ENCODE peak calls at places on chromosomes 13 and 19, in six cellular contexts. One of them, this sample, is unnamed.

GRCh38 chr19:30498707-30499106 is 126.5 kb downstream of the ZNF536 start:
- DNase-seq in neuronal stem cell: no peak
- DNase-seq in IMR-90: no peak
- DNase-seq in mesenchymal stem cell: no peak
- DNase-seq in mesendoderm: peak
- DNase-seq in H1: peak
- DNase-seq in this sample: no peak

GRCh38 chr19:53511933-53512374 is 26.0 kb upstream of the ZNF331 start:
- DNase-seq in neuronal stem cell: peak
- DNase-seq in IMR-90: peak
- DNase-seq in mesenchymal stem cell: peak
- DNase-seq in mesendoderm: peak
- DNase-seq in H1: peak
- DNase-seq in this sample: peak

GRCh38 chr13:80217614-80218456 is 123.1 kb downstream of the SPRY2 start:
- DNase-seq in neuronal stem cell: peak
- DNase-seq in IMR-90: peak
- DNase-seq in mesenchymal stem cell: no peak
- DNase-seq in mesendoderm: peak
- DNase-seq in H1: no peak
- DNase-seq in this sample: peak

GRCh38 chr19:46081928-46082727 is 41.3 kb upstream of the IGFL4 start:
- DNase-seq in neuronal stem cell: peak
- DNase-seq in IMR-90: peak
- DNase-seq in mesenchymal stem cell: peak
- DNase-seq in mesendoderm: peak
- DNase-seq in H1: no peak
- DNase-seq in this sample: peak

GRCh38 chr19:3670796-3671679 is 29.2 kb downstream of the PIP5K1C start:
- DNase-seq in neuronal stem cell: no peak
- DNase-seq in IMR-90: peak
- DNase-seq in mesenchymal stem cell: peak
- DNase-seq in mesendoderm: no peak
- DNase-seq in H1: no peak
- DNase-seq in this sample: no peak

GRCh38 chr13:109879338-109879737 is 93.0 kb upstream of the IRS2 start:
- DNase-seq in neuronal stem cell: no peak
- DNase-seq in IMR-90: no peak
- DNase-seq in mesenchymal stem cell: no peak
- DNase-seq in mesendoderm: no peak
- DNase-seq in H1: no peak
- DNase-seq in this sample: no peak

GRCh38 chr13:23918208-23918607 is 20.9 kb upstream of the C1QTNF9B start:
- DNase-seq in neuronal stem cell: no peak
- DNase-seq in IMR-90: peak
- DNase-seq in mesenchymal stem cell: no peak
- DNase-seq in mesendoderm: no peak
- DNase-seq in H1: no peak
- DNase-seq in this sample: no peak

GRCh38 chr13:50911937-50912624 is 2.5 kb downstream of the RNASEH2B start:
- DNase-seq in neuronal stem cell: peak
- DNase-seq in IMR-90: peak
- DNase-seq in mesenchymal stem cell: peak
- DNase-seq in mesendoderm: peak
- DNase-seq in H1: peak
- DNase-seq in this sample: peak

GRCh38 chr13:41917641-41918040 is 43.3 kb downstream of the VWA8 start:
- DNase-seq in neuronal stem cell: no peak
- DNase-seq in IMR-90: peak
- DNase-seq in mesenchymal stem cell: peak
- DNase-seq in mesendoderm: no peak
- DNase-seq in H1: no peak
- DNase-seq in this sample: no peak

GRCh38 chr13:91357613-91358383 is 10.3 kb downstream of the MIR17HG start:
- DNase-seq in neuronal stem cell: no peak
- DNase-seq in IMR-90: no peak
- DNase-seq in mesenchymal stem cell: no peak
- DNase-seq in mesendoderm: no peak
- DNase-seq in H1: no peak
- DNase-seq in this sample: no peak

GRCh38 chr19:6470173-6470572 is 6.1 kb downstream of the CRB3 start:
- DNase-seq in neuronal stem cell: no peak
- DNase-seq in IMR-90: no peak
- DNase-seq in mesenchymal stem cell: no peak
- DNase-seq in mesendoderm: no peak
- DNase-seq in H1: no peak
- DNase-seq in this sample: no peak

GRCh38 chr13:52104624-52105023 is 24.2 kb downstream of the NEK5 start:
- DNase-seq in neuronal stem cell: no peak
- DNase-seq in IMR-90: peak
- DNase-seq in mesenchymal stem cell: no peak
- DNase-seq in mesendoderm: no peak
- DNase-seq in H1: no peak
- DNase-seq in this sample: no peak

GRCh38 chr19:21586341-21587116 is 81.1 kb downstream of the ZNF429 start:
- DNase-seq in neuronal stem cell: no peak
- DNase-seq in IMR-90: no peak
- DNase-seq in mesenchymal stem cell: no peak
- DNase-seq in mesendoderm: peak
- DNase-seq in H1: peak
- DNase-seq in this sample: no peak

GRCh38 chr13:101654916-101655315 is 202.4 kb downstream of the ITGBL1 start:
- DNase-seq in neuronal stem cell: no peak
- DNase-seq in IMR-90: peak
- DNase-seq in mesenchymal stem cell: no peak
- DNase-seq in mesendoderm: no peak
- DNase-seq in H1: no peak
- DNase-seq in this sample: no peak

GRCh38 chr13:40319699-40320586 is 346.5 kb downstream of the FOXO1 start:
- DNase-seq in neuronal stem cell: no peak
- DNase-seq in IMR-90: no peak
- DNase-seq in mesenchymal stem cell: no peak
- DNase-seq in mesendoderm: no peak
- DNase-seq in H1: no peak
- DNase-seq in this sample: no peak

GRCh38 chr13:20498129-20498528 is 27.5 kb downstream of the CRYL1 start:
- DNase-seq in neuronal stem cell: no peak
- DNase-seq in IMR-90: no peak
- DNase-seq in mesenchymal stem cell: no peak
- DNase-seq in mesendoderm: no peak
- DNase-seq in H1: no peak
- DNase-seq in this sample: no peak

GRCh38 chr19:11538232-11539036 is at the start of gene CNN1:
- DNase-seq in neuronal stem cell: no peak
- DNase-seq in IMR-90: peak
- DNase-seq in mesenchymal stem cell: peak
- DNase-seq in mesendoderm: peak
- DNase-seq in H1: peak
- DNase-seq in this sample: no peak

GRCh38 chr13:98490195-98490771 is 86.6 kb downstream of the STK24 start:
- DNase-seq in neuronal stem cell: no peak
- DNase-seq in IMR-90: no peak
- DNase-seq in mesenchymal stem cell: no peak
- DNase-seq in mesendoderm: no peak
- DNase-seq in H1: no peak
- DNase-seq in this sample: no peak

GRCh38 chr19:16588089-16588823 is 16.0 kb upstream of the SLC35E1 start:
- DNase-seq in neuronal stem cell: no peak
- DNase-seq in IMR-90: peak
- DNase-seq in mesenchymal stem cell: no peak
- DNase-seq in mesendoderm: no peak
- DNase-seq in H1: no peak
- DNase-seq in this sample: peak

GRCh38 chr19:10432736-10433130 is 12.4 kb downstream of the PDE4A start:
- DNase-seq in neuronal stem cell: no peak
- DNase-seq in IMR-90: no peak
- DNase-seq in mesenchymal stem cell: no peak
- DNase-seq in mesendoderm: no peak
- DNase-seq in H1: no peak
- DNase-seq in this sample: no peak
- H3K4me3 ChIP-seq in neuronal stem cell: no peak
- H3K4me3 ChIP-seq in IMR-90: no peak
- H3K4me3 ChIP-seq in mesenchymal stem cell: peak
- H3K4me3 ChIP-seq in mesendoderm: no peak
- H3K4me3 ChIP-seq in H1: no peak
- H3K4me3 ChIP-seq in this sample: no peak

GRCh38 chr13:35165205-35165604 is 223.1 kb downstream of the NBEA start:
- DNase-seq in neuronal stem cell: peak
- DNase-seq in IMR-90: no peak
- DNase-seq in mesenchymal stem cell: no peak
- DNase-seq in mesendoderm: peak
- DNase-seq in H1: no peak
- DNase-seq in this sample: no peak

GRCh38 chr13:35164324-35164932 is 222.4 kb downstream of the NBEA start:
- DNase-seq in neuronal stem cell: peak
- DNase-seq in IMR-90: peak
- DNase-seq in mesenchymal stem cell: peak
- DNase-seq in mesendoderm: peak
- DNase-seq in H1: no peak
- DNase-seq in this sample: no peak

GRCh38 chr13:35160921-35161320 is 218.9 kb downstream of the NBEA start:
- DNase-seq in neuronal stem cell: no peak
- DNase-seq in IMR-90: no peak
- DNase-seq in mesenchymal stem cell: no peak
- DNase-seq in mesendoderm: no peak
- DNase-seq in H1: no peak
- DNase-seq in this sample: no peak

GRCh38 chr13:35162420-35162819 is 220.3 kb downstream of the NBEA start:
- DNase-seq in neuronal stem cell: no peak
- DNase-seq in IMR-90: no peak
- DNase-seq in mesenchymal stem cell: no peak
- DNase-seq in mesendoderm: no peak
- DNase-seq in H1: no peak
- DNase-seq in this sample: no peak

GRCh38 chr13:35163674-35164073 is 221.6 kb downstream of the NBEA start:
- DNase-seq in neuronal stem cell: no peak
- DNase-seq in IMR-90: no peak
- DNase-seq in mesenchymal stem cell: no peak
- DNase-seq in mesendoderm: no peak
- DNase-seq in H1: no peak
- DNase-seq in this sample: no peak
- H2AK5ac ChIP-seq in neuronal stem cell: no peak
- H2AK5ac ChIP-seq in IMR-90: no peak
- H2AK5ac ChIP-seq in mesenchymal stem cell: no peak
- H2AK5ac ChIP-seq in mesendoderm: no peak
- H2AK5ac ChIP-seq in H1: no peak
- H2AK5ac ChIP-seq in this sample: no peak

DNA sequence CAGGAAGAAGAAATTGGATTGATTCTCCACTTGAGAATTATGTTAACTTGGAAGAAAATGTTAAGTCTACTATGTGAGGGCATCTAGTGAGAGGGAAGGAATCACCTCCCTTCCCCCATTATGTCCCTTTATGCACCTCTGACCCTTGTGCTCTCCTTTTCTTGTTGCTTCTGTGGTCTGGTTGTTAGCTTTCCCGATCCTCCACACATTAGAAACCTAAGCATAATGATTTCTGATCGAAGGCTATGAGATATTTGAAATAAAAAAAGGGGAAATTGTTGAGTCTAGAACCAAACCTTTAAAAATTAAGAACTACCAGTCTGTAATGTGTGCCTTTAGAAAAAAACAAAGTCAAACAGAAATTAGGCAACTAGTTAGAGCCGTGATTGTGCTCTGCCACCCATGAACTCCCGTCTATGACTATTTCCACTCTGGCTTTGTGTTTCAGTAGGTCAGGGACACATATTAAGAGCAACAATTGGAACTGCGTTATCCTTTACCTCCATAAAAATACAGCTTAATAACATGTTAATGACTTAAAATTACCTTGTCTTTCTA is 463 bp upstream of the GPC6 start:
- DNase-seq in neuronal stem cell: peak
- DNase-seq in IMR-90: no peak
- DNase-seq in mesenchymal stem cell: no peak
- DNase-seq in mesendoderm: peak
- DNase-seq in H1: no peak
- DNase-seq in this sample: no peak
- H3K4me3 ChIP-seq in neuronal stem cell: peak
- H3K4me3 ChIP-seq in IMR-90: peak
- H3K4me3 ChIP-seq in mesenchymal stem cell: peak
- H3K4me3 ChIP-seq in mesendoderm: peak
- H3K4me3 ChIP-seq in H1: peak
- H3K4me3 ChIP-seq in this sample: no peak

GRCh38 chr19:47109541-47110375 is 3.8 kb downstream of the ZC3H4 start:
- DNase-seq in neuronal stem cell: no peak
- DNase-seq in IMR-90: peak
- DNase-seq in mesenchymal stem cell: peak
- DNase-seq in mesendoderm: peak
- DNase-seq in H1: no peak
- DNase-seq in this sample: no peak
- H2AK5ac ChIP-seq in neuronal stem cell: no peak
- H2AK5ac ChIP-seq in IMR-90: peak
- H2AK5ac ChIP-seq in mesenchymal stem cell: peak
- H2AK5ac ChIP-seq in mesendoderm: peak
- H2AK5ac ChIP-seq in H1: peak
- H2AK5ac ChIP-seq in this sample: no peak

GRCh38 chr19:48962029-48962848 is 2.9 kb upstream of the FTL start:
- DNase-seq in neuronal stem cell: no peak
- DNase-seq in IMR-90: no peak
- DNase-seq in mesenchymal stem cell: peak
- DNase-seq in mesendoderm: peak
- DNase-seq in H1: peak
- DNase-seq in this sample: peak
- H3K4me3 ChIP-seq in neuronal stem cell: no peak
- H3K4me3 ChIP-seq in IMR-90: no peak
- H3K4me3 ChIP-seq in mesenchymal stem cell: no peak
- H3K4me3 ChIP-seq in mesendoderm: no peak
- H3K4me3 ChIP-seq in H1: no peak
- H3K4me3 ChIP-seq in this sample: no peak

GRCh38 chr13:33262554-33262953 is 23.0 kb downstream of the STARD13 start:
- DNase-seq in neuronal stem cell: no peak
- DNase-seq in IMR-90: no peak
- DNase-seq in mesenchymal stem cell: no peak
- DNase-seq in mesendoderm: no peak
- DNase-seq in H1: no peak
- DNase-seq in this sample: no peak

GRCh38 chr13:33263484-33263883 is 22.1 kb downstream of the STARD13 start:
- DNase-seq in neuronal stem cell: no peak
- DNase-seq in IMR-90: no peak
- DNase-seq in mesenchymal stem cell: no peak
- DNase-seq in mesendoderm: no peak
- DNase-seq in H1: no peak
- DNase-seq in this sample: peak

GRCh38 chr13:33262997-33263396 is 22.6 kb downstream of the STARD13 start:
- DNase-seq in neuronal stem cell: no peak
- DNase-seq in IMR-90: no peak
- DNase-seq in mesenchymal stem cell: no peak
- DNase-seq in mesendoderm: no peak
- DNase-seq in H1: no peak
- DNase-seq in this sample: no peak

GRCh38 chr13:33261426-33262068 is 24.0 kb downstream of the STARD13 start:
- DNase-seq in neuronal stem cell: no peak
- DNase-seq in IMR-90: peak
- DNase-seq in mesenchymal stem cell: no peak
- DNase-seq in mesendoderm: no peak
- DNase-seq in H1: no peak
- DNase-seq in this sample: no peak

DNA sequence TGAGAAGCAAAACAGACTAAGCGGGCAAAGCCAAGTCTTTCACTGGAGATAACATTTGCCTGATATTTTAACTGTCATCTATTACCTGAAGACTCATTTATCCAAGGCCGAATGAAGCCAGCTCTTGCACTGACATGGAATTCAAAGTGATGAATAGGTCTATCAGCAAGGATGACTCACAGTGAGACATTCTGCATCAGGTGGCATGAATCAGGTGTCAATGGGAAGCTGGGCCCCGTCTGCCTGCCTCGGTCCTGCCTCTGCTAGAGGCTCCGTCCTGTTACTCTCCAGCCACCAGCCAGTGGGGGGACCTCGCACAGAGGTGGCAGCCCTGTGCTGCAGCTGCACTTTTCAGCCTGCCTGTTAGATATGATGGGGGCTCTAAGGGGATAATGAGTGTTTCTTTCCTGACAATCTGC is 23.5 kb downstream of the STARD13 start:
- DNase-seq in neuronal stem cell: no peak
- DNase-seq in IMR-90: peak
- DNase-seq in mesenchymal stem cell: no peak
- DNase-seq in mesendoderm: peak
- DNase-seq in H1: no peak
- DNase-seq in this sample: peak
- H2AK5ac ChIP-seq in neuronal stem cell: no peak
- H2AK5ac ChIP-seq in IMR-90: peak
- H2AK5ac ChIP-seq in mesenchymal stem cell: peak
- H2AK5ac ChIP-seq in mesendoderm: no peak
- H2AK5ac ChIP-seq in H1: no peak
- H2AK5ac ChIP-seq in this sample: no peak